ENCODE peak calls at places on chromosomes 12 and 14, in ten cellular contexts. L is aorta, U is tibial nerve, A is fibroblast of lung, G is heart left ventricle, S is cardiac muscle cell, N is ascending aorta, D is heart right ventricle, T is lower lobe of right lung, V is GM23248. X is an unnamed sample. For H3K4me1 and H3K36me3, the result is how much of the 10 kb centered on the place peaks cover.

GRCh38 chr14:103188691-103189480 is 65.6 kb downstream of the TNFAIP2 start:
- DNase-seq in A (no peak), T (peak), V (peak), U (no peak), L (no peak), S (peak), N (no peak), G (peak), D (peak), X (peak)

GRCh38 chr14:57834961-57835360 is 30.9 kb downstream of the SLC35F4 start:
- DNase-seq in A (no peak), L (no peak), G (no peak), T (no peak), V (peak), N (no peak), S (no peak), U (no peak), D (no peak), X (no peak)

GRCh38 chr12:57896437-57897201 is 44.7 kb upstream of the ATP23 start:
- DNase-seq in V (peak), D (peak), N (no peak), A (peak), U (peak), T (peak), G (peak), S (peak), L (peak), X (peak)

GRCh38 chr12:95959107-95959506 is 16.0 kb downstream of the AMDHD1 start:
- DNase-seq in T (no peak), N (no peak), U (no peak), A (peak), V (peak), G (no peak), S (peak), L (no peak), D (no peak), X (no peak)

GRCh38 chr14:31944256-31945073 is 132.6 kb upstream of the ARHGAP5 start:
- DNase-seq in S (no peak), G (no peak), N (no peak), A (no peak), D (no peak), U (no peak), V (no peak), T (no peak), L (no peak), X (no peak)

GRCh38 chr14:94332063-94332583 is 9.0 kb upstream of the SERPINA6 start:
- DNase-seq in V (no peak), A (no peak), D (no peak), T (no peak), N (no peak), U (no peak), G (no peak), S (no peak), L (no peak), X (no peak)

GRCh38 chr12:12461923-12462315 is 100.7 kb downstream of the DUSP16 start:
- DNase-seq in V (no peak), D (no peak), L (no peak), U (no peak), N (no peak), S (no peak), G (no peak), T (no peak), A (no peak), X (no peak)

GRCh38 chr14:30450620-30451019 is 108.3 kb upstream of the G2E3 start:
- DNase-seq in L (no peak), N (no peak), G (no peak), U (no peak), D (no peak), T (no peak), S (no peak), V (peak), A (peak), X (no peak)

GRCh38 chr12:102406033-102406584 is 74.3 kb downstream of the IGF1 start:
- DNase-seq in T (peak), S (peak), G (no peak), L (peak), V (peak), D (peak), U (no peak), A (peak), N (no peak), X (peak)

GRCh38 chr12:123410041-123410412 is 26.1 kb downstream of the KMT5A start:
- DNase-seq in U (no peak), D (no peak), A (no peak), G (no peak), S (no peak), V (no peak), T (no peak), N (no peak), L (no peak), X (no peak)

GRCh38 chr12:59067068-59067467 is 146.8 kb upstream of the LRIG3 start:
- DNase-seq in G (no peak), D (no peak), T (no peak), V (peak), A (peak), U (no peak), L (no peak), S (peak), N (no peak), X (no peak)

GRCh38 chr14:99566009-99566389 is 38.0 kb downstream of the CCDC85C start:
- DNase-seq in U (no peak), S (no peak), V (no peak), A (no peak), G (no peak), L (no peak), N (no peak), T (no peak), D (no peak), X (no peak)

GRCh38 chr14:99564903-99565259 is 39.1 kb downstream of the CCDC85C start:
- DNase-seq in A (no peak), L (no peak), V (no peak), G (no peak), D (no peak), N (no peak), T (no peak), U (no peak), S (no peak), X (no peak)

GRCh38 chr14:99568567-99569560 is 35.1 kb downstream of the CCDC85C start:
- DNase-seq in A (peak), U (no peak), V (peak), N (no peak), D (peak), T (no peak), S (peak), G (no peak), L (no peak), X (peak)

GRCh38 chr14:99565383-99565782 is 38.6 kb downstream of the CCDC85C start:
- DNase-seq in S (no peak), D (no peak), G (no peak), N (no peak), A (no peak), U (no peak), V (no peak), T (no peak), L (no peak), X (no peak)

GRCh38 chr14:99566390-99567354 is 37.3 kb downstream of the CCDC85C start:
- DNase-seq in L (no peak), T (no peak), S (no peak), G (no peak), D (no peak), V (no peak), U (no peak), A (no peak), N (no peak), X (no peak)
- H3K4me1 ChIP-seq in L (under half), T (half or more), S (half or more), G (half or more), D (half or more), V (under half), U (half or more), A (under half), N (under half), X (half or more)

DNA sequence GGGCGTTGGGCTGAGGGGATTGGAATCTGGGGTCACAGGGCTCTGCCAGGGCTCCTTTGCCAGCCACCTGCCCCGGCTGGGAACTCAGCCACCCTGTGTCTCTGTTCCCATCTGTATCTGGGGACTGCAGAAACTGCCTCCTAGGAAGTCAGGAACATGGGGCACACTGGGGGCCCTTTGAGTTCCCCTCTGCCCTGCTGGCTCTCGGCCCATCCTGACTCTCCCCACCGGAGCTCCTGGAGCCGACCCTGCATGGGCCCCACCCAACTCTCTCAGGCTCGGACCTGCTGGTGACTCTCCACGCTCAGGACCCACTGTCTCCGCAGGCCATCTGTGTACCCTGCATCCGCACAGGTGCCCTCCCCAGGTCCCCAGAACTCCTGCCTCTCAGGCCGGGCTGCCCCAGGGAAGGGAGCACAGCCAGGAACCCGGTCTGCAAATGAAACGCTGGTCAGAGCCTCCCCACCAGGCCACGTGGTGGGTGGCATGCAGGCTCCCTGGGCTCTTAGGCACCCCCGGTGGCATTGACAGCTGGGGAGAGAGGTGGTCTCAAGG is 82.8 kb downstream of the KIF26A start:
- DNase-seq in U (no peak), D (no peak), L (no peak), N (no peak), S (no peak), G (peak), T (peak), A (no peak), V (no peak), X (no peak)
- H3K4me3 ChIP-seq in U (no peak), D (no peak), L (no peak), N (no peak), S (no peak), G (no peak), T (no peak), A (no peak), V (no peak), X (no peak)

DNA sequence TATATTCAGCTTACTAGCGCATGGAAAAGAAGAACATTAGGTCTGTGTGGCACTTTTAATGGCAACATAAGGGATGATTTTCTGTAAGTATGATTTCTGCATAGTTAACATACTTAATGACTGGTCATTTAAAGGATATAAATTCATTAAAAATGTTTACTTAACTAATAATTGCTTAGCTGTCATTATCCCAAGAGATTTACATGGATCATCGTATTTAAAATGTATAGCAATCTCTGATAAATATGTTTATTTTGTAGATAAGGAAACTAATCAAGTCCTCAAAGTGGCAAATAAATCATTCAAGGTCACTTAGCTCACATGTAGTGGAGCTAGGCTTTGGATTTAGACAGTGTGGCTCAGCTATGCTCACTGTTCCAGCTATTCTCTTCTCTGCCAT is 158.6 kb downstream of the OTOGL start:
- DNase-seq in S (no peak), L (no peak), U (no peak), N (no peak), V (no peak), A (no peak), D (no peak), G (no peak), T (no peak), X (no peak)
- H3K36me3 ChIP-seq in S (under half), L (under half), U (under half), N (under half), V (under half), A (under half), D (under half), G (under half), T (under half), X (under half)

DNA sequence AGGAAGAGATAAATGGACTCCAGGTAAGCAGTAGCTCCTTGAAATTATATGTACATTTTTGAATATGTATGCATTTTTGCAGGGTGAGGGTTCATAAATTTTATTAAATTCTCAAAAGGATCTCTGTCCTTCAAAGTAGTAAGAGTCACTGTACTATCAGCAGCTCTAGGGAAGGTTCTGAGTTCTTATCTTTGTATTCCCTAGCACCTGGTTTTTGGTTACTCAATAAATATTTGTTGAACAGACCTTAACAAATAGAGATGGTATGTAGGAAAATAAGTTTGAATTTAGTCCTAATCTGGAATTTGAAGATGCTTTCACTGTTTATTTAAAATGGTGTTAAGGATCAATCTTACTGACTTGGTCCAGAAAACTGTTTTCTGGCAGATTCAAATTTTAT is 18.3 kb downstream of the LEMD3 start:
- DNase-seq in S (no peak), U (no peak), N (no peak), T (no peak), G (no peak), A (no peak), D (no peak), V (no peak), L (no peak), X (no peak)
- H3K4me1 ChIP-seq in S (under half), U (under half), N (under half), T (under half), G (under half), A (under half), D (under half), V (under half), L (under half), X (half or more)

DNA sequence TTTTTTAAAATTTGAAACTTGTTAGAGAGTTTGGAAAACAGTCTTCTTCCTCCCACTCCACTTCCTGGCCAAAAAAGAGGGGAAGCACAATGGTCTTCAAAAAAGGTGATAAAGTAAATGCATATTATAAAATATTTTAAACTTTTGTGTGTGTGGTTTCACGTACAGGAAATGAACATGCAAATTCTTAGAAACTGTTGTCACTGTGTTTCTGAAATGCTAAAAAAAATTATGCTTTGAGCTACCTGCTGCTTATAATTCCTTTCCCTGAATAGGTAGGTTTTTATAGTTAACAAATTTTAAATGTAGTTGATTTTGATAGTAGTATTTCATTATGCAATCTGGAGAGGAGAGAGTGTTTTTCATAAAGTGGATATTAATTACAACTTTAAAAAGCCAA is 3.0 kb downstream of the FGFR1OP2 start:
- DNase-seq in T (no peak), N (no peak), L (no peak), D (no peak), S (no peak), V (peak), U (no peak), G (no peak), A (no peak), X (no peak)
- H3K4me3 ChIP-seq in T (peak), N (peak), L (no peak), D (no peak), S (no peak), V (peak), U (no peak), G (no peak), A (no peak), X (peak)

DNA sequence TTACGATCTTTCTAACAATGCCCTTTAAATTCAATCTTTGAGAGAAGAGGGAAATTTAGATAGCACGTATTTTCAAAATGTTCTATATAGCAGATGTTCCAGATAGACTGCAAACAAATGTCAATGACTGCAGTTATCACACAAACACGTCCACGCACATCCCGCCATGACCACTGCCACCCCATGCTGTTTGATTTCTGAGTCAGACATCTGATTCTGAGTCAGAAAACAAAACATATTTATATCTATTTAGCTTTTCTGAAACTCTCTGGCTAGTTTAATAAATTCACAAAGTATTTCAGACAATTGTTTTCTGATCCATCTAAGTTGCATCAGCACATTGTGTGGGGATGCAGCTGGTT is 105.9 kb upstream of the BCAT1 start:
- DNase-seq in U (no peak), L (no peak), A (peak), T (no peak), G (no peak), V (peak), N (no peak), D (no peak), S (no peak), X (no peak)
- H3K36me3 ChIP-seq in U (under half), L (under half), A (under half), T (under half), G (under half), V (under half), N (under half), D (under half), S (under half), X (under half)

GRCh38 chr12:14010989-14011388 is 29.6 kb upstream of the GRIN2B start:
- DNase-seq in U (no peak), S (no peak), V (no peak), T (no peak), N (no peak), A (no peak), D (no peak), G (no peak), L (no peak), X (no peak)
- H3K4me1 ChIP-seq in U (under half), S (under half), V (under half), T (under half), N (under half), A (under half), D (under half), G (under half), L (under half), X (under half)